ENCODE peak calls at places on chromosome 13, in seven cellular contexts. Q is left colon, N is SK-N-SH, D is C1 segment of cervical spinal cord, J is NB4, A is hepatic stellate cell, B is BJ. Z is an unnamed sample.

GRCh38 chr13:46334423-46334822 is 52.6 kb downstream of the RUBCNL start:
- DNase-seq in Q (no peak), N (no peak), D (no peak), J (no peak), A (no peak), B (no peak), Z (no peak)

GRCh38 chr13:102495663-102496062 is 93.8 kb upstream of the FGF14 start:
- DNase-seq in Q (no peak), N (no peak), D (no peak), J (no peak), A (no peak), B (no peak), Z (no peak)

GRCh38 chr13:112194167-112194530 is 127.2 kb downstream of the SOX1 start:
- DNase-seq in Q (no peak), N (no peak), D (no peak), J (no peak), A (no peak), B (no peak), Z (no peak)

GRCh38 chr13:36357692-36358091 is 11.5 kb upstream of the SPART start:
- DNase-seq in Q (no peak), N (no peak), D (no peak), J (no peak), A (no peak), B (no peak), Z (no peak)

GRCh38 chr13:95245072-95245471 is 56.2 kb downstream of the ABCC4 start:
- DNase-seq in Q (no peak), N (no peak), D (no peak), J (no peak), A (no peak), B (no peak), Z (no peak)

GRCh38 chr13:45674908-45675307 is 27.2 kb upstream of the CBY2 start:
- DNase-seq in Q (no peak), N (peak; percentile 24), D (no peak), J (no peak), A (no peak), B (peak; percentile 61), Z (peak; percentile 54)

GRCh38 chr13:41107104-41107571 is 25.5 kb downstream of the KBTBD6 start:
- DNase-seq in Q (no peak), N (no peak), D (no peak), J (no peak), A (no peak), B (no peak), Z (no peak)

GRCh38 chr13:92802776-92803175 is 423.8 kb upstream of the GPC6 start:
- DNase-seq in Q (no peak), N (no peak), D (no peak), J (no peak), A (no peak), B (no peak), Z (no peak)

GRCh38 chr13:27201661-27202060 is 30.1 kb upstream of the USP12 start:
- DNase-seq in Q (no peak), N (no peak), D (no peak), J (no peak), A (no peak), B (no peak), Z (no peak)

GRCh38 chr13:39688699-39689405 is 33.4 kb downstream of the COG6 start:
- DNase-seq in Q (no peak), N (no peak), D (no peak), J (peak; percentile 11), A (peak; percentile 2), B (peak; percentile 9), Z (peak; percentile 41)

GRCh38 chr13:24671367-24672117 is 8.7 kb upstream of the ATP12A start:
- DNase-seq in Q (peak; percentile 33), N (peak; percentile 82), D (no peak), J (peak; percentile 53), A (peak; percentile 77), B (peak; percentile 85), Z (peak; percentile 65)

GRCh38 chr13:77448689-77449088 is 86.8 kb upstream of the SCEL start:
- DNase-seq in Q (no peak), N (no peak), D (no peak), J (peak; percentile 24), A (no peak), B (no peak), Z (no peak)

GRCh38 chr13:113562085-113562749 is 22.3 kb upstream of the TFDP1 start:
- DNase-seq in Q (peak; percentile 56), N (peak; percentile 90), D (peak; percentile 40), J (peak; percentile 79), A (peak; percentile 86), B (no peak), Z (peak; percentile 23)

GRCh38 chr13:31920301-31920818 is 111.2 kb upstream of the FRY start:
- DNase-seq in Q (no peak), N (no peak), D (no peak), J (peak; percentile 36), A (no peak), B (no peak), Z (no peak)

GRCh38 chr13:104143760-104144406 is 1077.7 kb upstream of the SLC10A2 start:
- DNase-seq in Q (no peak), N (no peak), D (no peak), J (no peak), A (no peak), B (no peak), Z (no peak)